ENCODE peak calls at places on chromosomes 11 and 22, in four cellular contexts. W is fibroblast of lung, G is prostate gland, N is epithelial cell of esophagus. C is an unnamed sample.

GRCh38 chr22:31826443-31826842 is 72.6 kb downstream of the DEPDC5 start:
- DNase-seq in W (no peak), G (no peak), N (peak), C (no peak)

GRCh38 chr11:15493921-15494630 is 379.4 kb downstream of the INSC start:
- DNase-seq in W (peak), G (peak), N (peak), C (no peak)

GRCh38 chr11:8760896-8761295 is 78.3 kb downstream of the RPL27A start:
- DNase-seq in W (peak), G (no peak), N (no peak), C (no peak)

GRCh38 chr11:69385832-69386415 is 92.0 kb downstream of the MYEOV start:
- DNase-seq in W (no peak), G (no peak), N (no peak), C (no peak)

GRCh38 chr11:69828276-69828970 is 9.2 kb upstream of the FGF3 start:
- DNase-seq in W (no peak), G (no peak), N (no peak), C (peak)

GRCh38 chr11:128658499-128658898 is 35.4 kb upstream of the FLI1 start:
- DNase-seq in W (no peak), G (no peak), N (peak), C (no peak)

GRCh38 chr11:74754507-74755255 is 6.0 kb downstream of the RNF169 start:
- DNase-seq in W (peak), G (no peak), N (peak), C (no peak)

GRCh38 chr22:38462960-38463784 is 4.7 kb upstream of the KDELR3 start:
- DNase-seq in W (no peak), G (no peak), N (no peak), C (peak)

GRCh38 chr11:91248199-91248807 is 976.3 kb upstream of the FAT3 start:
- DNase-seq in W (peak), G (no peak), N (peak), C (peak)

GRCh38 chr11:102783720-102784119 is 3.3 kb upstream of the MMP10 start:
- DNase-seq in W (no peak), G (no peak), N (peak), C (no peak)

GRCh38 chr11:19084661-19085315 is 24.3 kb upstream of the MRGPRX2 start:
- DNase-seq in W (no peak), G (no peak), N (no peak), C (no peak)

GRCh38 chr11:111376453-111376871 is 2.6 kb downstream of the POU2AF1 start:
- DNase-seq in W (no peak), G (no peak), N (peak), C (no peak)

GRCh38 chr11:109085708-109086373 is 336.1 kb upstream of the C11orf87 start:
- DNase-seq in W (peak), G (no peak), N (no peak), C (no peak)

GRCh38 chr11:400241-400729 is 6.3 kb downstream of the PKP3 start:
- DNase-seq in W (no peak), G (no peak), N (no peak), C (no peak)

GRCh38 chr11:29018631-29019030 is 910.4 kb downstream of the METTL15 start:
- DNase-seq in W (peak), G (no peak), N (peak), C (no peak)

GRCh38 chr11:88305430-88305829 is 32.1 kb downstream of the CTSC start:
- DNase-seq in W (no peak), G (no peak), N (no peak), C (no peak)

GRCh38 chr11:78993800-78994430 is 419.3 kb upstream of the NARS2 start:
- DNase-seq in W (peak), G (no peak), N (no peak), C (no peak)

GRCh38 chr11:67272327-67273259 is 6.3 kb downstream of the GRK2 start:
- DNase-seq in W (no peak), G (no peak), N (no peak), C (no peak)

GRCh38 chr11:119371778-119372182 is 9.7 kb downstream of the USP2 start:
- DNase-seq in W (no peak), G (no peak), N (peak), C (no peak)

DNA sequence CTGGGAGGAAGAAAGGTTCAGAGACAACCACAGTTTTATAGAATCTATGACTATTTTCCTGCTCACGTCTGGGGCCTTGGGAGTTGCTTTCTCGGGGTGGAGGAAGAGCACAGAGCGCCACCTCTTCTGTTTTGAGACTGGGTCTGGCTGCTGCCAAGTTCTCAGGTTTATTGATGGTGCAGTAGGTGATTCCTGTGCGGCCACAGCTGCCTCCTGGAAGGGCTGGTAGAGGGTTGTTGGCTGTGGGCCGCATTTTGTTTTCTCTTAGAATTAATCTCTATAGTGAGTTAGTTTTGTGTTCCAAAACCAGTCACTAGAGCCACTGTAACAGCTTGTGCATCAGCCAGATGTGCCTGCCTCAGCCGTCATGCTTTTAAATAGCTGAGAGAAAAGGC is 12.9 kb downstream of the TBC1D22A start:
- DNase-seq in W (no peak), G (no peak), N (no peak), C (no peak)
- H3K4me3 ChIP-seq in W (no peak), G (no peak), N (no peak), C (no peak)

GRCh38 chr11:27395556-27396258 is 32.7 kb upstream of the CCDC34 start:
- DNase-seq in W (peak), G (peak), N (peak), C (peak)
- H3K4me3 ChIP-seq in W (no peak), G (no peak), N (no peak), C (no peak)

DNA sequence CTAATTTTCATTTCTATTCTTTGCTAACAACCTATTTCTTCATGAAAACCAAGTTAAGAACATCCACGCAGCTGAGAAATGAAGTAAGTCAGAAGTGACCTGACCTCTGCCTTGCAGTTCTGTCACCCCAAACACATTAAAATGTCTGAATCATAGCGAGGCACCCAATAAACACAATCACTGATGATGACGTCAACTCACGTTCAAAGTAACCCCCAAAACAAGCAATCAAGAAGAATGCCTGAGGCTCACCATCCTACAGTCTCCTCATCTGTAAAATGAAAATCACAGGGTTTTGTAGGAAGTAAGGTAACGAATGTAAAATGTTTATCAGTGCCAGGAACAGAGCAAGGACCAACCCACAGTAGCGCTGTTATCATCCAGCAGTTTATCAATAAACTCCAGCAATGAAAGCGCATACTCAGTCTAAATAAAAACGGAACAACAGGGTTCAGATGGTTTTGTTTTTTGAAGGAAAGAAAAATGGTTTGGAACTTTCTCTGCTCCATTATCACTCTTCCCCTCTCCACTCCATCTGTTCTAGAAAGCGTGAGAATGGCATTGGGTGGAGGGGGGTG is 110.6 kb downstream of the MICAL3 start:
- DNase-seq in W (peak), G (no peak), N (no peak), C (no peak)
- H3K4me3 ChIP-seq in W (no peak), G (no peak), N (no peak), C (no peak)

DNA sequence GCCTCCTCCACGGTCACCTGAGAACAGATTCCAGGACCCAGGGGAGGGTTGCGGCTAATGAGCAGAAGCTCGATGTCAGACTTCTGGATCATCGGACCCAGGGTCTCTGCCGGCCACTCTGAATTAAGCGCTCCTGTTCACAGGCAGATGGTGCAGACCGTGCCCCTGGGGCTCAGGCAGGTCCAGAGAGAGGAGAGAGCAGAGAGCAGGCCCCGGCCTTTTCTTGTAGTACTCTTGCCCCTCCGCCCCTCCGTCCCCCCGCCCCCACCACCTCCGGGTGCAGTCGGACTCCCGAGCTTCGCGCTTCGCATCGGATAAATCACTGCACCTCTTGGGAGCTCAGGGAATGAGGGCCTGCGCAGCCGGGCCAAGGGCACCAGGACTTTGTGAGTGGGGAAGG is 50.3 kb downstream of the RPS6KA4 start:
- DNase-seq in W (no peak), G (no peak), N (no peak), C (no peak)
- H3K4me3 ChIP-seq in W (no peak), G (no peak), N (no peak), C (no peak)